ENCODE peak calls at places on chromosomes 6 and 20, in five cellular contexts. Z, G, E, Q and O are unnamed samples.

GRCh38 chr6:45655630-45656422 is 278.1 kb upstream of the SUPT3H start:
- DNase-seq in E (no peak), Q (peak), Z (no peak), G (peak), O (no peak)

GRCh38 chr6:139449611-139450000 is 75.2 kb upstream of the CITED2 start:
- DNase-seq in Z (no peak), E (no peak), G (peak), Q (peak), O (no peak)

GRCh38 chr20:2114990-2115681 is 13.5 kb downstream of the STK35 start:
- DNase-seq in G (peak), E (no peak), Q (peak), Z (no peak), O (no peak)

GRCh38 chr20:63004607-63005211 is 2.1 kb downstream of the BHLHE23 start:
- DNase-seq in E (no peak), Z (no peak), Q (no peak), G (no peak), O (no peak)

GRCh38 chr6:41741625-41742490 is 5.3 kb downstream of the PGC start:
- DNase-seq in Q (no peak), E (no peak), G (peak), Z (no peak), O (no peak)

GRCh38 chr6:37180075-37180474 is 10.1 kb downstream of the PIM1 start:
- DNase-seq in G (no peak), Z (no peak), E (no peak), Q (no peak), O (no peak)

GRCh38 chr6:109690373-109690739 is 646 bp downstream of the AK9 start:
- DNase-seq in Q (no peak), E (peak), G (peak), Z (peak), O (peak)

GRCh38 chr6:142304241-142304640 is 2.4 kb downstream of the ADGRG6 start:
- DNase-seq in E (no peak), Z (no peak), Q (no peak), G (peak), O (no peak)

GRCh38 chr6:130365166-130366010 is 429 bp upstream of the TMEM200A start:
- DNase-seq in E (peak), Q (peak), G (peak), Z (peak), O (peak)

GRCh38 chr6:155143610-155144106 is 120.2 kb upstream of the CLDN20 start:
- DNase-seq in G (no peak), E (no peak), Q (no peak), Z (no peak), O (no peak)

GRCh38 chr6:136208783-136209182 is 41.3 kb downstream of the MTFR2 start:
- DNase-seq in Z (no peak), E (no peak), G (no peak), Q (no peak), O (no peak)

GRCh38 chr20:40471261-40471629 is 217.8 kb downstream of the MAFB start:
- DNase-seq in G (no peak), Q (no peak), E (peak), Z (no peak), O (no peak)

GRCh38 chr6:166466178-166467122 is 83.7 kb upstream of the MPC1 start:
- DNase-seq in E (no peak), Q (peak), G (peak), Z (no peak), O (peak)

GRCh38 chr20:45963059-45964011 is 8.7 kb downstream of the ZNF335 start:
- DNase-seq in Q (peak), Z (no peak), G (peak), E (no peak), O (no peak)

GRCh38 chr6:72811971-72812421 is 190.1 kb downstream of the KCNQ5 start:
- DNase-seq in Q (no peak), G (peak), E (no peak), Z (no peak), O (no peak)

GRCh38 chr6:135212020-135212806 is 31.1 kb downstream of the MYB start:
- DNase-seq in Q (peak), Z (no peak), G (peak), E (peak), O (no peak)

GRCh38 chr6:159946912-159947311 is 22.0 kb upstream of the IGF2R start:
- DNase-seq in G (no peak), E (no peak), Z (no peak), Q (no peak), O (no peak)

GRCh38 chr6:136549359-136550044 is 720 bp downstream of the MAP7 start:
- DNase-seq in Z (peak), G (peak), Q (no peak), E (peak), O (no peak)

GRCh38 chr20:58128635-58129625 is 99.5 kb downstream of the ANKRD60 start:
- DNase-seq in Q (peak), E (no peak), Z (no peak), G (no peak), O (peak)

GRCh38 chr6:20180935-20181334 is 31.3 kb downstream of the MBOAT1 start:
- DNase-seq in Q (no peak), E (no peak), Z (no peak), G (no peak), O (no peak)